ENCODE peak calls at places on chromosomes 12 and 14, in eight cellular contexts. One of them, this sample, is unnamed.
A peak's percentile ranks its signal among the peaks of the same experiment; 100 is the strongest.

GRCh38 chr14:92747701-92748258 is 647 bp downstream of the LGMN start:
- DNase-seq in cardiac muscle cell: no peak
- DNase-seq in A549: no peak
- DNase-seq in astrocyte of the spinal cord: peak; percentile 27
- DNase-seq in retinal pigment epithelial cell: peak; percentile 21
- DNase-seq in psoas muscle: no peak
- DNase-seq in mammary epithelial cell: no peak
- DNase-seq in esophagus muscularis mucosa: no peak
- DNase-seq in this sample: no peak

GRCh38 chr12:1781770-1782169 is 38.6 kb upstream of the LRTM2 start:
- DNase-seq in cardiac muscle cell: peak; percentile 50
- DNase-seq in A549: no peak
- DNase-seq in astrocyte of the spinal cord: peak; percentile 47
- DNase-seq in retinal pigment epithelial cell: peak; percentile 48
- DNase-seq in psoas muscle: no peak
- DNase-seq in mammary epithelial cell: no peak
- DNase-seq in esophagus muscularis mucosa: no peak
- DNase-seq in this sample: no peak

GRCh38 chr14:69325646-69326265 is 65.8 kb downstream of the GALNT16 start:
- DNase-seq in cardiac muscle cell: no peak
- DNase-seq in A549: no peak
- DNase-seq in astrocyte of the spinal cord: no peak
- DNase-seq in retinal pigment epithelial cell: no peak
- DNase-seq in psoas muscle: no peak
- DNase-seq in mammary epithelial cell: no peak
- DNase-seq in esophagus muscularis mucosa: no peak
- DNase-seq in this sample: no peak

GRCh38 chr14:89813485-89814080 is 140.9 kb downstream of the EFCAB11 start:
- DNase-seq in cardiac muscle cell: peak; percentile 65
- DNase-seq in A549: no peak
- DNase-seq in astrocyte of the spinal cord: peak; percentile 94
- DNase-seq in retinal pigment epithelial cell: peak; percentile 33
- DNase-seq in psoas muscle: no peak
- DNase-seq in mammary epithelial cell: no peak
- DNase-seq in esophagus muscularis mucosa: no peak
- DNase-seq in this sample: no peak

GRCh38 chr12:608921-609320 is 54.3 kb downstream of the NINJ2 start:
- DNase-seq in cardiac muscle cell: no peak
- DNase-seq in A549: no peak
- DNase-seq in astrocyte of the spinal cord: no peak
- DNase-seq in retinal pigment epithelial cell: no peak
- DNase-seq in psoas muscle: no peak
- DNase-seq in mammary epithelial cell: no peak
- DNase-seq in esophagus muscularis mucosa: no peak
- DNase-seq in this sample: no peak

GRCh38 chr14:69114763-69115162 is 38.2 kb downstream of the DCAF5 start:
- DNase-seq in cardiac muscle cell: no peak
- DNase-seq in A549: no peak
- DNase-seq in astrocyte of the spinal cord: no peak
- DNase-seq in retinal pigment epithelial cell: no peak
- DNase-seq in psoas muscle: no peak
- DNase-seq in mammary epithelial cell: no peak
- DNase-seq in esophagus muscularis mucosa: no peak
- DNase-seq in this sample: no peak

GRCh38 chr14:51453869-51454268 is 197.8 kb upstream of the FRMD6 start:
- DNase-seq in cardiac muscle cell: no peak
- DNase-seq in A549: no peak
- DNase-seq in astrocyte of the spinal cord: no peak
- DNase-seq in retinal pigment epithelial cell: no peak
- DNase-seq in psoas muscle: no peak
- DNase-seq in mammary epithelial cell: peak; percentile 57
- DNase-seq in esophagus muscularis mucosa: peak; percentile 66
- DNase-seq in this sample: no peak

GRCh38 chr14:71321556-71322315 is 414.5 kb downstream of the PCNX1 start:
- DNase-seq in cardiac muscle cell: peak; percentile 60
- DNase-seq in A549: peak; percentile 12
- DNase-seq in astrocyte of the spinal cord: peak; percentile 69
- DNase-seq in retinal pigment epithelial cell: no peak
- DNase-seq in psoas muscle: no peak
- DNase-seq in mammary epithelial cell: peak; percentile 89
- DNase-seq in esophagus muscularis mucosa: no peak
- DNase-seq in this sample: peak; percentile 61

GRCh38 chr14:89240414-89240813 is 176.6 kb downstream of the FOXN3 start:
- DNase-seq in cardiac muscle cell: peak; percentile 21
- DNase-seq in A549: no peak
- DNase-seq in astrocyte of the spinal cord: peak; percentile 45
- DNase-seq in retinal pigment epithelial cell: no peak
- DNase-seq in psoas muscle: no peak
- DNase-seq in mammary epithelial cell: peak; percentile 23
- DNase-seq in esophagus muscularis mucosa: no peak
- DNase-seq in this sample: no peak

GRCh38 chr14:58808828-58809227 is 171.1 kb downstream of the DACT1 start:
- DNase-seq in cardiac muscle cell: peak; percentile 47
- DNase-seq in A549: peak; percentile 55
- DNase-seq in astrocyte of the spinal cord: peak; percentile 42
- DNase-seq in retinal pigment epithelial cell: peak; percentile 48
- DNase-seq in psoas muscle: no peak
- DNase-seq in mammary epithelial cell: no peak
- DNase-seq in esophagus muscularis mucosa: peak; percentile 78
- DNase-seq in this sample: peak; percentile 89

GRCh38 chr12:63294327-63294632 is 143.3 kb upstream of the AVPR1A start:
- DNase-seq in cardiac muscle cell: peak; percentile 63
- DNase-seq in A549: peak; percentile 89
- DNase-seq in astrocyte of the spinal cord: peak; percentile 93
- DNase-seq in retinal pigment epithelial cell: peak; percentile 81
- DNase-seq in psoas muscle: no peak
- DNase-seq in mammary epithelial cell: peak; percentile 80
- DNase-seq in esophagus muscularis mucosa: no peak
- DNase-seq in this sample: no peak

GRCh38 chr12:108596854-108597558 is 878 bp downstream of the TMEM119 start:
- DNase-seq in cardiac muscle cell: no peak
- DNase-seq in A549: no peak
- DNase-seq in astrocyte of the spinal cord: no peak
- DNase-seq in retinal pigment epithelial cell: no peak
- DNase-seq in psoas muscle: no peak
- DNase-seq in mammary epithelial cell: no peak
- DNase-seq in esophagus muscularis mucosa: no peak
- DNase-seq in this sample: no peak

GRCh38 chr12:128059621-128060370 is 207.2 kb upstream of the TMEM132C start:
- DNase-seq in cardiac muscle cell: no peak
- DNase-seq in A549: no peak
- DNase-seq in astrocyte of the spinal cord: no peak
- DNase-seq in retinal pigment epithelial cell: no peak
- DNase-seq in psoas muscle: no peak
- DNase-seq in mammary epithelial cell: no peak
- DNase-seq in esophagus muscularis mucosa: no peak
- DNase-seq in this sample: no peak

DNA sequence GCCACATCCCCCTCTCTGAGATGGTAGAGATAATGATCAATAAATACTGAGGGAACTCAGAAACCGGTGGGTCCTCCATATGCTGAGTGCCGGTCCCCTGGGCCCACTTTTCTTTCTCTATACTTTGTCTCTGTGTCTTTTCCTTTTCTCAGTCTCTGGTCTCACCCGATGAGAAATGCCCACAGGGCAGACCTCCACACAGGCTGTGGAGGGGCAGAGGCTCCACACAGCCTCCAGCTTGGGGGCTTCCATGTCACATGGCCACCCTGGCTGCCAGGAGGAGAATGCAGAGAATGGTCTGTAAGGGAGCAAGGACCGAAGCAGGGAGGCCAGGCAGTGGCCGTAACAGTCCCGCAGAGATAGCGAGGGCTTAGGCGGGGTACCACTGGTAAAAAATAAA is 105.9 kb downstream of the NTF3 start:
- DNase-seq in cardiac muscle cell: no peak
- DNase-seq in A549: no peak
- DNase-seq in astrocyte of the spinal cord: no peak
- DNase-seq in retinal pigment epithelial cell: no peak
- DNase-seq in psoas muscle: no peak
- DNase-seq in mammary epithelial cell: no peak
- DNase-seq in esophagus muscularis mucosa: peak; percentile 62
- DNase-seq in this sample: no peak
- H3K4me3 ChIP-seq in cardiac muscle cell: no peak overlapping the region
- H3K4me3 ChIP-seq in A549: no peak overlapping the region
- H3K4me3 ChIP-seq in astrocyte of the spinal cord: no peak overlapping the region
- H3K4me3 ChIP-seq in retinal pigment epithelial cell: no peak overlapping the region
- H3K4me3 ChIP-seq in psoas muscle: no peak overlapping the region
- H3K4me3 ChIP-seq in mammary epithelial cell: no peak overlapping the region
- H3K4me3 ChIP-seq in esophagus muscularis mucosa: no peak overlapping the region
- H3K4me3 ChIP-seq in this sample: no peak overlapping the region

GRCh38 chr12:44875954-44876553 is at the start of gene NELL2:
- DNase-seq in cardiac muscle cell: peak; percentile 38
- DNase-seq in A549: peak; percentile 32
- DNase-seq in astrocyte of the spinal cord: peak; percentile 7
- DNase-seq in retinal pigment epithelial cell: no peak
- DNase-seq in psoas muscle: peak; percentile 45
- DNase-seq in mammary epithelial cell: peak; percentile 35
- DNase-seq in esophagus muscularis mucosa: no peak
- DNase-seq in this sample: peak; percentile 1

GRCh38 chr12:44874981-44875416 is 1.1 kb downstream of the NELL2 start:
- DNase-seq in cardiac muscle cell: no peak
- DNase-seq in A549: peak; percentile 2
- DNase-seq in astrocyte of the spinal cord: no peak
- DNase-seq in retinal pigment epithelial cell: no peak
- DNase-seq in psoas muscle: no peak
- DNase-seq in mammary epithelial cell: no peak
- DNase-seq in esophagus muscularis mucosa: no peak
- DNase-seq in this sample: no peak

GRCh38 chr12:44875417-44875953 is 630 bp downstream of the NELL2 start:
- DNase-seq in cardiac muscle cell: no peak
- DNase-seq in A549: peak; percentile 1
- DNase-seq in astrocyte of the spinal cord: no peak
- DNase-seq in retinal pigment epithelial cell: no peak
- DNase-seq in psoas muscle: no peak
- DNase-seq in mammary epithelial cell: no peak
- DNase-seq in esophagus muscularis mucosa: no peak
- DNase-seq in this sample: no peak

GRCh38 chr12:44876554-44877275 is 600 bp upstream of the NELL2 start:
- DNase-seq in cardiac muscle cell: peak; percentile 30
- DNase-seq in A549: peak; percentile 33
- DNase-seq in astrocyte of the spinal cord: peak; percentile 38
- DNase-seq in retinal pigment epithelial cell: peak; percentile 14
- DNase-seq in psoas muscle: peak; percentile 45
- DNase-seq in mammary epithelial cell: peak; percentile 29
- DNase-seq in esophagus muscularis mucosa: no peak
- DNase-seq in this sample: no peak

GRCh38 chr12:44873898-44874297 is 2.2 kb downstream of the NELL2 start:
- DNase-seq in cardiac muscle cell: peak; percentile 8
- DNase-seq in A549: peak; percentile 33
- DNase-seq in astrocyte of the spinal cord: peak; percentile 29
- DNase-seq in retinal pigment epithelial cell: peak; percentile 20
- DNase-seq in psoas muscle: no peak
- DNase-seq in mammary epithelial cell: no peak
- DNase-seq in esophagus muscularis mucosa: no peak
- DNase-seq in this sample: no peak
- TF ChIP-seq CTCF in cardiac muscle cell: no peak
- TF ChIP-seq CTCF in A549: no peak
- TF ChIP-seq CTCF in astrocyte of the spinal cord: peak; percentile 22
- TF ChIP-seq CTCF in retinal pigment epithelial cell: peak; percentile 63
- TF ChIP-seq CTCF in psoas muscle: no peak
- TF ChIP-seq CTCF in mammary epithelial cell: peak; percentile 35
- TF ChIP-seq CTCF in esophagus muscularis mucosa: no peak
- TF ChIP-seq CTCF in this sample: peak; percentile 38

GRCh38 chr14:103802353-103802752 is 45.0 kb downstream of the PPP1R13B start:
- DNase-seq in cardiac muscle cell: no peak
- DNase-seq in A549: no peak
- DNase-seq in astrocyte of the spinal cord: no peak
- DNase-seq in retinal pigment epithelial cell: no peak
- DNase-seq in psoas muscle: no peak
- DNase-seq in mammary epithelial cell: peak; percentile 47
- DNase-seq in esophagus muscularis mucosa: no peak
- DNase-seq in this sample: no peak

GRCh38 chr14:103803661-103804060 is 43.7 kb downstream of the PPP1R13B start:
- DNase-seq in cardiac muscle cell: peak; percentile 20
- DNase-seq in A549: peak; percentile 9
- DNase-seq in astrocyte of the spinal cord: no peak
- DNase-seq in retinal pigment epithelial cell: no peak
- DNase-seq in psoas muscle: no peak
- DNase-seq in mammary epithelial cell: peak; percentile 78
- DNase-seq in esophagus muscularis mucosa: no peak
- DNase-seq in this sample: no peak

GRCh38 chr14:103806805-103807204 is 40.6 kb downstream of the PPP1R13B start:
- DNase-seq in cardiac muscle cell: no peak
- DNase-seq in A549: no peak
- DNase-seq in astrocyte of the spinal cord: no peak
- DNase-seq in retinal pigment epithelial cell: no peak
- DNase-seq in psoas muscle: no peak
- DNase-seq in mammary epithelial cell: no peak
- DNase-seq in esophagus muscularis mucosa: no peak
- DNase-seq in this sample: no peak

GRCh38 chr14:103805708-103806107 is 41.7 kb downstream of the PPP1R13B start:
- DNase-seq in cardiac muscle cell: no peak
- DNase-seq in A549: no peak
- DNase-seq in astrocyte of the spinal cord: no peak
- DNase-seq in retinal pigment epithelial cell: no peak
- DNase-seq in psoas muscle: no peak
- DNase-seq in mammary epithelial cell: no peak
- DNase-seq in esophagus muscularis mucosa: no peak
- DNase-seq in this sample: no peak

DNA sequence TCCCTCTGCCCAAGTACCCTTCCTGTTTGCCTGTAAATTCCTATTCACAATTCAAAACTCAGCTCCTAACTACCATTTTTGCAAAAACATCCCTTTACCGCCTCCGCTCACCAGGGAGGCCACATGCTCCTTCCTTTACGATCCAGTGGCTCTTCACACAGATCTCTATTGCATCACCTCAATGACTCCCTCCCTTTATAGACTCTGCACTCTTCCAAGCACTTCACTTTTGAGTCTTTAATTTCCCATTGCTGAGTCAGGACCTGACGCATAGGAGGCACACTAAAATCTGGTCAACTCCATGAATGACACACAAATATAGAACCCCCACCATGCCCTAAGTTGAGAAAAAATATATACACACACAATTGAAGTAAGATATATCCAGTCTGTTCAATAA is 45.9 kb downstream of the PPP1R13B start:
- DNase-seq in cardiac muscle cell: peak; percentile 68
- DNase-seq in A549: no peak
- DNase-seq in astrocyte of the spinal cord: peak; percentile 75
- DNase-seq in retinal pigment epithelial cell: no peak
- DNase-seq in psoas muscle: no peak
- DNase-seq in mammary epithelial cell: peak; percentile 89
- DNase-seq in esophagus muscularis mucosa: no peak
- DNase-seq in this sample: no peak
- H3K4me3 ChIP-seq in cardiac muscle cell: no peak overlapping the region
- H3K4me3 ChIP-seq in A549: no peak overlapping the region
- H3K4me3 ChIP-seq in astrocyte of the spinal cord: no peak overlapping the region
- H3K4me3 ChIP-seq in retinal pigment epithelial cell: no peak overlapping the region
- H3K4me3 ChIP-seq in psoas muscle: no peak overlapping the region
- H3K4me3 ChIP-seq in mammary epithelial cell: no peak overlapping the region
- H3K4me3 ChIP-seq in esophagus muscularis mucosa: no peak overlapping the region
- H3K4me3 ChIP-seq in this sample: no peak overlapping the region

DNA sequence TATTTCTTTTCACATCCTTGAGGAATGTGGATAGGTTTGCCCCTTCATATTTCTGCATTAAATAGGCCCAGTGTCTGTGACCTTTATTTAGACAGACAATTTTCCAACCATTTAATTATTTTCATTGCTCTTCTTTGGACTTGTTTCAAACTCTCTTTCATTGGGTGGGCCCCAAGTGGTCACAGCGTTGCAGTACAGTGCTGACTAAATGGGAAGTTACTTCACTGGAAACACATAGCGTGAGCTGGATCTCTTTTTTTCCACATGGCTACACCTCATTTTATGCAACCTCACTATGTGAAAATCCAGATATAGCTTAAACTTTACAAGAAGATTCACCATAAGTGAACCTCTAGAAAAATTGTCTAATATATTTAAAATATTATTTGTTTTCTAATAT is 438.9 kb downstream of the ADAMTS20 start:
- DNase-seq in cardiac muscle cell: peak; percentile 63
- DNase-seq in A549: no peak
- DNase-seq in astrocyte of the spinal cord: peak; percentile 46
- DNase-seq in retinal pigment epithelial cell: no peak
- DNase-seq in psoas muscle: no peak
- DNase-seq in mammary epithelial cell: no peak
- DNase-seq in esophagus muscularis mucosa: no peak
- DNase-seq in this sample: no peak
- TF ChIP-seq CTCF in cardiac muscle cell: peak; percentile 28
- TF ChIP-seq CTCF in A549: no peak
- TF ChIP-seq CTCF in astrocyte of the spinal cord: peak; percentile 22
- TF ChIP-seq CTCF in retinal pigment epithelial cell: no peak
- TF ChIP-seq CTCF in psoas muscle: no peak
- TF ChIP-seq CTCF in mammary epithelial cell: no peak
- TF ChIP-seq CTCF in esophagus muscularis mucosa: no peak
- TF ChIP-seq CTCF in this sample: no peak

This sample was measured in LNCaP clone FGC.